ENCODE peak calls at places on chromosome 9, in seven cellular contexts. One of them, this sample, is unnamed.
A peak's percentile ranks its signal among the peaks of the same experiment; 100 is the strongest.

GRCh38 chr9:107068581-107068980 is 205.6 kb downstream of the ZNF462 start:
- DNase-seq in hypothalamus: no peak
- DNase-seq in IMR-90: no peak
- DNase-seq in activated CD4-positive, alpha-beta T cell treated with anti-CD3 and anti-CD28 coated beads, Interleukin-2, amount 50 U/mL, for 1 hour: no peak
- DNase-seq in RPMI7951: no peak
- DNase-seq in SW 1271: no peak
- DNase-seq in HTR-8/SVneo: no peak
- DNase-seq in this sample: no peak

GRCh38 chr9:117160254-117160653 is 254.6 kb downstream of the ASTN2 start:
- DNase-seq in hypothalamus: no peak
- DNase-seq in IMR-90: no peak
- DNase-seq in activated CD4-positive, alpha-beta T cell treated with anti-CD3 and anti-CD28 coated beads, Interleukin-2, amount 50 U/mL, for 1 hour: no peak
- DNase-seq in RPMI7951: no peak
- DNase-seq in SW 1271: no peak
- DNase-seq in HTR-8/SVneo: no peak
- DNase-seq in this sample: no peak

GRCh38 chr9:113876806-113877236 is 712 bp downstream of the ZNF618 start:
- DNase-seq in hypothalamus: no peak
- DNase-seq in IMR-90: peak; percentile 27
- DNase-seq in activated CD4-positive, alpha-beta T cell treated with anti-CD3 and anti-CD28 coated beads, Interleukin-2, amount 50 U/mL, for 1 hour: no peak
- DNase-seq in RPMI7951: peak; percentile 11
- DNase-seq in SW 1271: peak; percentile 60
- DNase-seq in HTR-8/SVneo: no peak
- DNase-seq in this sample: no peak

GRCh38 chr9:16505159-16505558 is 365.3 kb downstream of the BNC2 start:
- DNase-seq in hypothalamus: no peak
- DNase-seq in IMR-90: peak; percentile 80
- DNase-seq in activated CD4-positive, alpha-beta T cell treated with anti-CD3 and anti-CD28 coated beads, Interleukin-2, amount 50 U/mL, for 1 hour: no peak
- DNase-seq in RPMI7951: peak; percentile 69
- DNase-seq in SW 1271: no peak
- DNase-seq in HTR-8/SVneo: no peak
- DNase-seq in this sample: no peak

GRCh38 chr9:107471562-107471961 is 18.0 kb downstream of the KLF4 start:
- DNase-seq in hypothalamus: no peak
- DNase-seq in IMR-90: no peak
- DNase-seq in activated CD4-positive, alpha-beta T cell treated with anti-CD3 and anti-CD28 coated beads, Interleukin-2, amount 50 U/mL, for 1 hour: no peak
- DNase-seq in RPMI7951: peak; percentile 38
- DNase-seq in SW 1271: no peak
- DNase-seq in HTR-8/SVneo: no peak
- DNase-seq in this sample: no peak

GRCh38 chr9:129258823-129259301 is 80.8 kb upstream of the IER5L start:
- DNase-seq in hypothalamus: no peak
- DNase-seq in IMR-90: no peak
- DNase-seq in activated CD4-positive, alpha-beta T cell treated with anti-CD3 and anti-CD28 coated beads, Interleukin-2, amount 50 U/mL, for 1 hour: no peak
- DNase-seq in RPMI7951: no peak
- DNase-seq in SW 1271: no peak
- DNase-seq in HTR-8/SVneo: no peak
- DNase-seq in this sample: no peak

GRCh38 chr9:3256571-3256970 is 269.2 kb downstream of the RFX3 start:
- DNase-seq in hypothalamus: no peak
- DNase-seq in IMR-90: peak; percentile 29
- DNase-seq in activated CD4-positive, alpha-beta T cell treated with anti-CD3 and anti-CD28 coated beads, Interleukin-2, amount 50 U/mL, for 1 hour: no peak
- DNase-seq in RPMI7951: no peak
- DNase-seq in SW 1271: no peak
- DNase-seq in HTR-8/SVneo: no peak
- DNase-seq in this sample: no peak

GRCh38 chr9:37732086-37732744 is 21.4 kb upstream of the TRMT10B start:
- DNase-seq in hypothalamus: no peak
- DNase-seq in IMR-90: no peak
- DNase-seq in activated CD4-positive, alpha-beta T cell treated with anti-CD3 and anti-CD28 coated beads, Interleukin-2, amount 50 U/mL, for 1 hour: no peak
- DNase-seq in RPMI7951: no peak
- DNase-seq in SW 1271: no peak
- DNase-seq in HTR-8/SVneo: no peak
- DNase-seq in this sample: no peak

GRCh38 chr9:137969008-137969407 is 91.4 kb downstream of the CACNA1B start:
- DNase-seq in hypothalamus: no peak
- DNase-seq in IMR-90: no peak
- DNase-seq in activated CD4-positive, alpha-beta T cell treated with anti-CD3 and anti-CD28 coated beads, Interleukin-2, amount 50 U/mL, for 1 hour: no peak
- DNase-seq in RPMI7951: no peak
- DNase-seq in SW 1271: no peak
- DNase-seq in HTR-8/SVneo: no peak
- DNase-seq in this sample: no peak

GRCh38 chr9:24614070-24614469 is 68.4 kb upstream of the IZUMO3 start:
- DNase-seq in hypothalamus: no peak
- DNase-seq in IMR-90: no peak
- DNase-seq in activated CD4-positive, alpha-beta T cell treated with anti-CD3 and anti-CD28 coated beads, Interleukin-2, amount 50 U/mL, for 1 hour: no peak
- DNase-seq in RPMI7951: no peak
- DNase-seq in SW 1271: no peak
- DNase-seq in HTR-8/SVneo: no peak
- DNase-seq in this sample: no peak

GRCh38 chr9:73714294-73714693 is 562.6 kb downstream of the ANXA1 start:
- DNase-seq in hypothalamus: no peak
- DNase-seq in IMR-90: no peak
- DNase-seq in activated CD4-positive, alpha-beta T cell treated with anti-CD3 and anti-CD28 coated beads, Interleukin-2, amount 50 U/mL, for 1 hour: no peak
- DNase-seq in RPMI7951: no peak
- DNase-seq in SW 1271: no peak
- DNase-seq in HTR-8/SVneo: peak; percentile 0
- DNase-seq in this sample: no peak

GRCh38 chr9:77927265-77927664 is 104.3 kb downstream of the GNAQ start:
- DNase-seq in hypothalamus: no peak
- DNase-seq in IMR-90: peak; percentile 45
- DNase-seq in activated CD4-positive, alpha-beta T cell treated with anti-CD3 and anti-CD28 coated beads, Interleukin-2, amount 50 U/mL, for 1 hour: no peak
- DNase-seq in RPMI7951: peak; percentile 49
- DNase-seq in SW 1271: no peak
- DNase-seq in HTR-8/SVneo: peak; percentile 22
- DNase-seq in this sample: no peak

GRCh38 chr9:93276973-93277372 is 93.0 kb downstream of the WNK2 start:
- DNase-seq in hypothalamus: no peak
- DNase-seq in IMR-90: no peak
- DNase-seq in activated CD4-positive, alpha-beta T cell treated with anti-CD3 and anti-CD28 coated beads, Interleukin-2, amount 50 U/mL, for 1 hour: no peak
- DNase-seq in RPMI7951: no peak
- DNase-seq in SW 1271: no peak
- DNase-seq in HTR-8/SVneo: no peak
- DNase-seq in this sample: no peak

This sample was measured in posterior cingulate gyrus.